ENCODE peak calls at places on chromosomes 13 and 19, in six cellular contexts. Y is GM06990, N is dorsolateral prefrontal cortex, J is astrocyte of the spinal cord, D is mucosa of descending colon, M is transverse colon. K is an unnamed sample.

GRCh38 chr19:14977128-14977527 is 2.5 kb downstream of the SLC1A6 start:
- DNase-seq in Y (no peak), N (no peak), J (no peak), D (no peak), M (no peak), K (no peak)

GRCh38 chr13:49499889-49500660 is 4.3 kb downstream of the PHF11 start:
- DNase-seq in Y (no peak), N (no peak), J (peak), D (no peak), M (no peak), K (peak)

GRCh38 chr19:55015126-55015525 is 22.9 kb downstream of the GP6 start:
- DNase-seq in Y (no peak), N (no peak), J (no peak), D (no peak), M (no peak), K (no peak)

GRCh38 chr19:37817180-37817911 is 38.0 kb upstream of the ZNF573 start:
- DNase-seq in Y (peak), N (peak), J (peak), D (peak), M (peak), K (peak)

GRCh38 chr13:113914333-113915011 is 50.6 kb upstream of the GAS6 start:
- DNase-seq in Y (no peak), N (no peak), J (no peak), D (no peak), M (no peak), K (no peak)

GRCh38 chr19:10981496-10981895 is 20.7 kb downstream of the SMARCA4 start:
- DNase-seq in Y (no peak), N (no peak), J (peak), D (no peak), M (no peak), K (no peak)

GRCh38 chr19:3179739-3180293 is 1.2 kb downstream of the S1PR4 start:
- DNase-seq in Y (peak), N (no peak), J (no peak), D (peak), M (no peak), K (no peak)

GRCh38 chr13:41658057-41658642 is 200.8 kb downstream of the RGCC start:
- DNase-seq in Y (no peak), N (no peak), J (peak), D (no peak), M (no peak), K (no peak)

GRCh38 chr13:68063181-68063580 is 833.0 kb upstream of the PCDH9 start:
- DNase-seq in Y (no peak), N (no peak), J (no peak), D (no peak), M (no peak), K (no peak)
- TF ChIP-seq CTCF in Y (no peak), N (no peak), J (no peak), D (no peak), M (no peak), K (no peak)

GRCh38 chr13:108656742-108657141 is 27.3 kb downstream of the MYO16 start:
- DNase-seq in Y (no peak), N (no peak), J (no peak), D (no peak), M (no peak), K (no peak)
- H3K4me3 ChIP-seq in Y (no peak), N (no peak), J (no peak), D (no peak), M (no peak), K (no peak)

GRCh38 chr19:44892932-44893331 is 1.9 kb downstream of the TOMM40 start:
- DNase-seq in Y (no peak), N (no peak), J (no peak), D (no peak), M (no peak), K (no peak)
- TF ChIP-seq CTCF in Y (no peak), N (no peak), J (no peak), D (no peak), M (no peak), K (no peak)

GRCh38 chr19:48895226-48895625 is 3.3 kb downstream of the TULP2 start:
- DNase-seq in Y (no peak), N (no peak), J (no peak), D (no peak), M (no peak), K (no peak)

GRCh38 chr19:48897181-48897580 is 1.4 kb downstream of the TULP2 start:
- DNase-seq in Y (no peak), N (no peak), J (no peak), D (no peak), M (no peak), K (no peak)

GRCh38 chr19:48899781-48900476 is at the start of gene NUCB1:
- DNase-seq in Y (peak), N (peak), J (peak), D (peak), M (peak), K (peak)

GRCh38 chr19:48900477-48901452 is 653 bp downstream of the NUCB1 start:
- DNase-seq in Y (no peak), N (no peak), J (peak), D (no peak), M (no peak), K (peak)

GRCh38 chr19:48896191-48896720 is 2.3 kb downstream of the TULP2 start:
- DNase-seq in Y (no peak), N (peak), J (peak), D (peak), M (peak), K (no peak)
- H3K4me3 ChIP-seq in Y (no peak), N (peak), J (peak), D (no peak), M (peak), K (no peak)

DNA sequence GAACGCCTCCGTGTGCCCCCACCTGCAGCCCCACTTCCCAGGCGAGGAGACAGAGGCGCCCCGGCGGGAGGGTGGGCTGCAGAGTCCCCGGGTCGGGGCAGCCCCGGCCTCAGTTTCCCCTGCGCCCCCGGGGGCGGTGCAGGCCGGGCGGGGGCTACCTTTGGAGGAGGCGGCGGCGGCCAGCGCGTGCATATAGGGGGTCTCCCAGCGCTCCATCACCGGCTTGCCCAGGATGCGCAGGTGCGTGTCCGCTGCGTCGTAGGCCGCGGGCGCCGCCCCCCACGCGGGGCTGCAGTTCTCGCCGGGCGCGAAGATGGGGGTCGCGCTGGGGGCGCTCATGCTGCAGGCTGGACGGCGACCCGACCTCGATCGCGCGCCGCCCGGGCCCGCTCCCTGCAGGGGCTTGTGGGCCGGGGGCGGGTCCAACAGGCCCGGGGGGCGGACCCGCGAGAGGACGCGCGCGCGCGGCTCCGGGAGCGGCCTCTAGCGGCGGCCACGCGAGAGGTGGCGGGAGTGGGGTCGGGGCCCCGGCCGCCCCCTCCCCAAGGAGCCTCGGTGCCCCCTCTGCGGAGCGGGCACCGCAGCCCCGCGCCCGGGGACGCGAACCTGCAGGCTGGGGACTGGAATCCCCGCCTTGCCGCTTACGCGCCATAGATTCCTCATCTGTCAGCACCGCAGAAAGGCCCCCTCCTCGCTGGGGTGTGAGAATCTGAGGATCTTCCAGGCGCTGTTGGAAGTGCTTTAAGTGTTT is at the start of gene GAMT:
- DNase-seq in Y (peak), N (no peak), J (no peak), D (peak), M (peak), K (no peak)
- TF ChIP-seq CTCF in Y (no peak), N (peak), J (peak), D (peak), M (peak), K (peak)

K was measured in bronchial epithelial cell.